ENCODE peak calls at places on chromosomes 11 and 22, in eight cellular contexts. One of them, this sample, is unnamed.

GRCh38 chr11:132111781-132112380 is 741.5 kb downstream of the NTM start:
- DNase-seq in OCI-M1: no peak
- DNase-seq in tibial nerve: no peak
- DNase-seq in kidney glomerular epithelial cell: peak
- DNase-seq in MM.1S: no peak
- DNase-seq in activated CD4-positive, CD25-positive, alpha-beta regulatory T cell: no peak
- DNase-seq in nephron progenitor cell: no peak
- DNase-seq in SHP77: no peak
- DNase-seq in this sample: peak

GRCh38 chr22:38717244-38717643 is 11.5 kb downstream of the GTPBP1 start:
- DNase-seq in OCI-M1: no peak
- DNase-seq in tibial nerve: no peak
- DNase-seq in kidney glomerular epithelial cell: no peak
- DNase-seq in MM.1S: no peak
- DNase-seq in activated CD4-positive, CD25-positive, alpha-beta regulatory T cell: no peak
- DNase-seq in nephron progenitor cell: no peak
- DNase-seq in SHP77: no peak
- DNase-seq in this sample: no peak

GRCh38 chr11:77324508-77324907 is 23.0 kb upstream of the GDPD4 start:
- DNase-seq in OCI-M1: no peak
- DNase-seq in tibial nerve: no peak
- DNase-seq in kidney glomerular epithelial cell: no peak
- DNase-seq in MM.1S: no peak
- DNase-seq in activated CD4-positive, CD25-positive, alpha-beta regulatory T cell: no peak
- DNase-seq in nephron progenitor cell: no peak
- DNase-seq in SHP77: no peak
- DNase-seq in this sample: no peak

GRCh38 chr11:132779487-132779886 is 752.8 kb downstream of the OPCML start:
- DNase-seq in OCI-M1: no peak
- DNase-seq in tibial nerve: no peak
- DNase-seq in kidney glomerular epithelial cell: peak
- DNase-seq in MM.1S: no peak
- DNase-seq in activated CD4-positive, CD25-positive, alpha-beta regulatory T cell: no peak
- DNase-seq in nephron progenitor cell: no peak
- DNase-seq in SHP77: no peak
- DNase-seq in this sample: no peak

GRCh38 chr11:69480547-69481392 is 693 bp upstream of the LINC01488 start:
- DNase-seq in OCI-M1: no peak
- DNase-seq in tibial nerve: no peak
- DNase-seq in kidney glomerular epithelial cell: no peak
- DNase-seq in MM.1S: no peak
- DNase-seq in activated CD4-positive, CD25-positive, alpha-beta regulatory T cell: no peak
- DNase-seq in nephron progenitor cell: no peak
- DNase-seq in SHP77: no peak
- DNase-seq in this sample: no peak

GRCh38 chr11:110279881-110280280 is 16.5 kb downstream of the RDX start:
- DNase-seq in OCI-M1: no peak
- DNase-seq in tibial nerve: no peak
- DNase-seq in kidney glomerular epithelial cell: no peak
- DNase-seq in MM.1S: no peak
- DNase-seq in activated CD4-positive, CD25-positive, alpha-beta regulatory T cell: no peak
- DNase-seq in nephron progenitor cell: no peak
- DNase-seq in SHP77: no peak
- DNase-seq in this sample: no peak

GRCh38 chr11:111370902-111371578 is 8.0 kb downstream of the POU2AF1 start:
- DNase-seq in OCI-M1: no peak
- DNase-seq in tibial nerve: no peak
- DNase-seq in kidney glomerular epithelial cell: no peak
- DNase-seq in MM.1S: peak
- DNase-seq in activated CD4-positive, CD25-positive, alpha-beta regulatory T cell: no peak
- DNase-seq in nephron progenitor cell: no peak
- DNase-seq in SHP77: no peak
- DNase-seq in this sample: no peak

GRCh38 chr22:50089231-50090140 is at the start of gene MOV10L1:
- DNase-seq in OCI-M1: no peak
- DNase-seq in tibial nerve: no peak
- DNase-seq in kidney glomerular epithelial cell: no peak
- DNase-seq in MM.1S: no peak
- DNase-seq in activated CD4-positive, CD25-positive, alpha-beta regulatory T cell: no peak
- DNase-seq in nephron progenitor cell: no peak
- DNase-seq in SHP77: no peak
- DNase-seq in this sample: no peak

GRCh38 chr22:42065408-42066132 is 5.0 kb downstream of the NAGA start:
- DNase-seq in OCI-M1: no peak
- DNase-seq in tibial nerve: no peak
- DNase-seq in kidney glomerular epithelial cell: no peak
- DNase-seq in MM.1S: no peak
- DNase-seq in activated CD4-positive, CD25-positive, alpha-beta regulatory T cell: no peak
- DNase-seq in nephron progenitor cell: no peak
- DNase-seq in SHP77: no peak
- DNase-seq in this sample: no peak

GRCh38 chr11:1442163-1442562 is 44.4 kb downstream of the MOB2 start:
- DNase-seq in OCI-M1: no peak
- DNase-seq in tibial nerve: no peak
- DNase-seq in kidney glomerular epithelial cell: no peak
- DNase-seq in MM.1S: no peak
- DNase-seq in activated CD4-positive, CD25-positive, alpha-beta regulatory T cell: no peak
- DNase-seq in nephron progenitor cell: peak
- DNase-seq in SHP77: no peak
- DNase-seq in this sample: no peak

GRCh38 chr11:41309111-41309522 is 150.3 kb downstream of the LRRC4C start:
- DNase-seq in OCI-M1: no peak
- DNase-seq in tibial nerve: no peak
- DNase-seq in kidney glomerular epithelial cell: no peak
- DNase-seq in MM.1S: peak
- DNase-seq in activated CD4-positive, CD25-positive, alpha-beta regulatory T cell: no peak
- DNase-seq in nephron progenitor cell: no peak
- DNase-seq in SHP77: no peak
- DNase-seq in this sample: no peak

GRCh38 chr22:28894320-28894719 is 10.9 kb downstream of the ZNRF3 start:
- DNase-seq in OCI-M1: peak
- DNase-seq in tibial nerve: no peak
- DNase-seq in kidney glomerular epithelial cell: no peak
- DNase-seq in MM.1S: no peak
- DNase-seq in activated CD4-positive, CD25-positive, alpha-beta regulatory T cell: no peak
- DNase-seq in nephron progenitor cell: no peak
- DNase-seq in SHP77: no peak
- DNase-seq in this sample: no peak

GRCh38 chr11:2989551-2989950 is 2.6 kb downstream of the NAP1L4 start:
- DNase-seq in OCI-M1: peak
- DNase-seq in tibial nerve: no peak
- DNase-seq in kidney glomerular epithelial cell: no peak
- DNase-seq in MM.1S: peak
- DNase-seq in activated CD4-positive, CD25-positive, alpha-beta regulatory T cell: no peak
- DNase-seq in nephron progenitor cell: no peak
- DNase-seq in SHP77: no peak
- DNase-seq in this sample: no peak

GRCh38 chr11:83617671-83618070 is 331.5 kb upstream of the CCDC90B start:
- DNase-seq in OCI-M1: no peak
- DNase-seq in tibial nerve: no peak
- DNase-seq in kidney glomerular epithelial cell: no peak
- DNase-seq in MM.1S: no peak
- DNase-seq in activated CD4-positive, CD25-positive, alpha-beta regulatory T cell: no peak
- DNase-seq in nephron progenitor cell: no peak
- DNase-seq in SHP77: no peak
- DNase-seq in this sample: no peak

GRCh38 chr11:105741488-105742020 is 131.7 kb downstream of the GRIA4 start:
- DNase-seq in OCI-M1: no peak
- DNase-seq in tibial nerve: no peak
- DNase-seq in kidney glomerular epithelial cell: no peak
- DNase-seq in MM.1S: no peak
- DNase-seq in activated CD4-positive, CD25-positive, alpha-beta regulatory T cell: no peak
- DNase-seq in nephron progenitor cell: no peak
- DNase-seq in SHP77: no peak
- DNase-seq in this sample: no peak

GRCh38 chr11:216081-216974 is 8.8 kb downstream of the RIC8A start:
- DNase-seq in OCI-M1: no peak
- DNase-seq in tibial nerve: no peak
- DNase-seq in kidney glomerular epithelial cell: no peak
- DNase-seq in MM.1S: no peak
- DNase-seq in activated CD4-positive, CD25-positive, alpha-beta regulatory T cell: no peak
- DNase-seq in nephron progenitor cell: no peak
- DNase-seq in SHP77: no peak
- DNase-seq in this sample: no peak

GRCh38 chr11:74388678-74389327 is 9.4 kb downstream of the PGM2L1 start:
- DNase-seq in OCI-M1: peak
- DNase-seq in tibial nerve: peak
- DNase-seq in kidney glomerular epithelial cell: peak
- DNase-seq in MM.1S: peak
- DNase-seq in activated CD4-positive, CD25-positive, alpha-beta regulatory T cell: peak
- DNase-seq in nephron progenitor cell: peak
- DNase-seq in SHP77: peak
- DNase-seq in this sample: peak

GRCh38 chr11:83625336-83625735 is 339.2 kb upstream of the CCDC90B start:
- DNase-seq in OCI-M1: no peak
- DNase-seq in tibial nerve: no peak
- DNase-seq in kidney glomerular epithelial cell: no peak
- DNase-seq in MM.1S: no peak
- DNase-seq in activated CD4-positive, CD25-positive, alpha-beta regulatory T cell: no peak
- DNase-seq in nephron progenitor cell: no peak
- DNase-seq in SHP77: no peak
- DNase-seq in this sample: no peak